ENCODE peak calls at places on chromosomes 4 and X, in seven cellular contexts. K is stomach, U is IMR-90, C is right lobe of liver, Q is heart left ventricle, T is body of pancreas, W is cardiac muscle cell. Z is an unnamed sample. For H3K27me3, the result is how much of the 10 kb centered on the place peaks cover.

GRCh38 chr4:10083331-10083769 is 33.2 kb downstream of the WDR1 start:
- DNase-seq in K (peak), U (no peak), C (no peak), Q (no peak), T (peak), W (no peak), Z (peak)

GRCh38 chrX:23369037-23369436 is 34.4 kb downstream of the PTCHD1 start:
- DNase-seq in K (no peak), U (no peak), C (no peak), Q (no peak), T (no peak), W (no peak), Z (no peak)

GRCh38 chr4:55670695-55671094 is 34.6 kb upstream of the NMU start:
- DNase-seq in K (no peak), U (no peak), C (no peak), Q (no peak), T (no peak), W (no peak), Z (no peak)

GRCh38 chrX:74535633-74536141 is 78.7 kb downstream of the RLIM start:
- DNase-seq in K (peak), U (peak), C (peak), Q (peak), T (peak), W (peak), Z (peak)

GRCh38 chr4:41361831-41362646 is 105.3 kb downstream of the UCHL1 start:
- DNase-seq in K (no peak), U (no peak), C (no peak), Q (no peak), T (no peak), W (no peak), Z (no peak)

GRCh38 chrX:2664497-2664896 is 26.6 kb upstream of the CD99 start:
- DNase-seq in K (no peak), U (peak), C (no peak), Q (peak), T (no peak), W (no peak), Z (no peak)

GRCh38 chr4:186807809-186808634 is 84.4 kb upstream of the FAT1 start:
- DNase-seq in K (no peak), U (no peak), C (no peak), Q (no peak), T (no peak), W (no peak), Z (no peak)

GRCh38 chrX:132559101-132559500 is 70.3 kb upstream of the MBNL3 start:
- DNase-seq in K (no peak), U (no peak), C (no peak), Q (no peak), T (no peak), W (no peak), Z (no peak)

GRCh38 chr4:155568641-155569040 is 98.0 kb upstream of the GUCY1A1 start:
- DNase-seq in K (no peak), U (no peak), C (no peak), Q (no peak), T (no peak), W (no peak), Z (no peak)

GRCh38 chrX:56233682-56234081 is 1.5 kb downstream of the KLF8 start:
- DNase-seq in K (no peak), U (no peak), C (peak), Q (peak), T (peak), W (peak), Z (no peak)

GRCh38 chr4:74624351-74625151 is 169.8 kb downstream of the BTC start:
- DNase-seq in K (no peak), U (peak), C (no peak), Q (no peak), T (no peak), W (no peak), Z (no peak)

GRCh38 chr4:118774989-118775388 is 60.9 kb downstream of the SEC24D start:
- DNase-seq in K (no peak), U (peak), C (no peak), Q (no peak), T (no peak), W (no peak), Z (no peak)

DNA sequence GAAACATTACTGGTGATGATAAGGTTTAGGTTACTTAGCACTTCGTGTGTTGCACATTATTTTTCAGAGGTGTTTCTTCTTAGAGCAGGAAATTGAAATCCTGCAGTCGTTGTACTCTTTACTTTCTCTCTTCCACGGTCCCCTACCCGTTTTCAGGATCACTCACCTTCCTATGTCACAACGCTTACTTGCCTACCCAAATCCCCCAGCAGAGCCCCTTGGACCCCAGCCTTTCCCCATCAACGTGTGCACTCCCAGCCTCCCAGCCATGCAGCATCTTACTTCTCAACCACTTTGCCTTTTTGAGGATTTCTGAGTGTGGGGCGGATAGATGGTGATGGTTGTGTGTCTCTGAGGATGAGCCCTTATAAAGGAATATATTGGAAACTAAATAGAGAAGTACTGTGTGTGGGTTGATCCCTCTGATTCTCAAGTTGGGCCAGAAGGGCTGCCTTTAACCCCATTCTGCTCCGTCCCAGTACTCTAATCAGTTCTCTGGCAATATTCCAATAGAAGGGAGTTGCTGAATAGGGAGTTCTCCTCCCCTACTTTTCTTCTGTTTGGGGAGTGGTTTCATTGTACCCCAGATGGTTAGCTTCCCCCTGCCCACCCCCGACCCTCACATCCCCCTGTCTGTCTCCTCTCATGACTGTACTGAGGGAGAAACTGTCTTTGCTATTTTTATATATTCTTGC is 1.6 kb downstream of the MID2 start:
- DNase-seq in K (no peak), U (no peak), C (no peak), Q (no peak), T (no peak), W (no peak), Z (no peak)
- H3K27me3 ChIP-seq in K (under half), U (under half), C (under half), Q (under half), T (under half), W (under half), Z (under half)

DNA sequence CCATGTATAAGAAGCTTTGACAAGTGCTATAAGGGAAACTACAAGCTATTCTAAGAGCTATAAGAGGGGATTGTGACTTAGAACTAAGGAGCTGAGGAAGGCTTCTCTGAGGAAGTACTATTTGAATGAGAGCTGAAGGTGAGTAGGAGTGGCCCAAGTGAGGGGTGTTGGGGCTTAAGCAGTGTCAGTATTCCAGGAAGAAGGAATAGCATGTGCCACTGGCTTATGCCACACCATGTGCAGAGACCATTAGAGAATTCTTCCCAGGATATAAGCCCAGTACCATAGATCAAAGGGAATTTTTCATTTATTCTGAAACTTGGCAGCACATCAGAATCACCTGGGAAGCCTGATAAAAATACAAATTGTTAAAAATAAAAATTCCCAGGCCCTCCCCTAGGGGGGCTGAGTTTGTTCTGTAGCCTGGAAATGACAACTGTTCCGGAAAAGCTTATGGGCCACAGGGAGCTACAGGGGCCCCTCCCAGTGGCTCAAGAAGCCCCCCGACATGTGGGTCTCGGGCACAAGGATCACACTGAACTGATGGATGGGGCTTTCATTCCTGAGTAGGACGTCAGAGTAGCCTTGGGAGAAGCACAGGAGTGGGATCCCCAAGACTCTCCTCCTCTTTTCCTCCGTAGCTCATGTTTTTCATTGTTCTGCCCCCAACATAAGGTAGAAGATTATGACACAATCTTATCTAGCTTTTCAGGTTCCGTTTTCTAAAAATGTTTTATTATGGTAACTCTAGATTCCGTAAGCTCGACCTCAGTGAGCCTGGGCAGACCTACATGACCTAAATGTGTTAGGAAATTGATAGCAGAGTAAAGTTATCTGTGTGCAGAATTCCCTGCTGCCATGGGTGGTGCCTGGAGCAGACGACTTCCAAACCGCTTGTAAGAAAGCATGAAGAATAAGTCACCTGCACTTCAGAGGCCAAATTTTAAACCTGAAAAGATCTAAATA is 119.3 kb downstream of the AFF1 start:
- DNase-seq in K (no peak), U (no peak), C (no peak), Q (no peak), T (no peak), W (no peak), Z (no peak)
- TF ChIP-seq CTCF in K (no peak), U (no peak), C (no peak), Q (peak), T (peak), W (no peak), Z (no peak)

DNA sequence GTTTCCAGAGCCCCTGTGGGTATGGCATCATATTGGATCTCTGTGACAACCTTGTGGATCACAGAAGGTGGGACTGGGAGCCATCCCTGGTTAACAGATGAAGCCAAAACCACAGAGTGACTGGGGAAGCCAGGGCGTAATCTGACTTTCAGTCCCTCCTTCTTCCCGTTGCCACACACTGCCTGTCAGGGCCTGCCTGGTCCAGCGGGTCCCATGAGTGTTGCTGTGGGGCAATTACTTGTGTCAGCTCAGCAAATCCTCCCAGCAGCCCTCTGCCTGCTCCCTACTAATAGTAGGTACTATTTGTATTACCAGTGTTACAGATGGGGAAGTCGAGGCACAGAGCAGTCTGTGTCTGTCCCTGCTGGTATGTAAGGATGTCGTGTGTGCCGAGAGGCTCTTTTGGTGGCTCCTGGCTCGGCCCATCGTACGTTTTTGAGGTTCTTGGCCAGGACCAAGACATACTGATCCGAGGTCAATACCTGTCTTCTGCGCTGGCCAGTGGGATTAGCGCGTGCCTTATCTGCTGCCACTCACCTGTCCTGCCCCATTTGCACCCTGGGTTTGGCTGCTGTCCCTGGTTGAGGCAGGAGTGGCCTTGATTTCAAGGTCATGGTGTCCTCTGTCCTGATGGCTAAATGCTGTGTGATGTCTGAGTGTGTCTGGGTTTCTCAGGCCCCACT is 5.7 kb downstream of the NSG1 start:
- DNase-seq in K (no peak), U (no peak), C (no peak), Q (no peak), T (no peak), W (no peak), Z (peak)
- H3K27me3 ChIP-seq in K (half or more), U (half or more), C (under half), Q (under half), T (under half), W (half or more), Z (under half)

DNA sequence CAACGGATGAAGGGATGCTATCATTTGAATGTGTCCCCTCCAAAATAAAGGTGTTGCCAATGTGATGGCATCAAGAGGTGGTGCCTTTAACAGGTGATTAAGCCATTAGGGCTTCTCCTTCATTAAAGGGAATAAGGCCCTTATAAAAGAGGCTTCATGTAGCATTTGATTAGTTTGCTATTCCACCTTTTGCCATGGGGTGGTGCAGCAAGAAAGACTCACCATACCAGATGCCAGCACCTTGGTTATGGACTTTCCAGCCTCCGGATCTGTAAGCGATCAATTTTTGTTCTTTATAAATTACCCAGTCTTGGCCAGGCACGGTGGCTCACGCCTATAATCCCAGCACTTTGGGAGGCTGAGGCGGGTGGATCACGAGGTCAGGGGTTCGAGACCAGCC is 7.9 kb upstream of the SLC25A43 start:
- DNase-seq in K (peak), U (peak), C (no peak), Q (no peak), T (peak), W (no peak), Z (no peak)
- TF ChIP-seq CTCF in K (no peak), U (peak), C (peak), Q (no peak), T (no peak), W (peak), Z (peak)

DNA sequence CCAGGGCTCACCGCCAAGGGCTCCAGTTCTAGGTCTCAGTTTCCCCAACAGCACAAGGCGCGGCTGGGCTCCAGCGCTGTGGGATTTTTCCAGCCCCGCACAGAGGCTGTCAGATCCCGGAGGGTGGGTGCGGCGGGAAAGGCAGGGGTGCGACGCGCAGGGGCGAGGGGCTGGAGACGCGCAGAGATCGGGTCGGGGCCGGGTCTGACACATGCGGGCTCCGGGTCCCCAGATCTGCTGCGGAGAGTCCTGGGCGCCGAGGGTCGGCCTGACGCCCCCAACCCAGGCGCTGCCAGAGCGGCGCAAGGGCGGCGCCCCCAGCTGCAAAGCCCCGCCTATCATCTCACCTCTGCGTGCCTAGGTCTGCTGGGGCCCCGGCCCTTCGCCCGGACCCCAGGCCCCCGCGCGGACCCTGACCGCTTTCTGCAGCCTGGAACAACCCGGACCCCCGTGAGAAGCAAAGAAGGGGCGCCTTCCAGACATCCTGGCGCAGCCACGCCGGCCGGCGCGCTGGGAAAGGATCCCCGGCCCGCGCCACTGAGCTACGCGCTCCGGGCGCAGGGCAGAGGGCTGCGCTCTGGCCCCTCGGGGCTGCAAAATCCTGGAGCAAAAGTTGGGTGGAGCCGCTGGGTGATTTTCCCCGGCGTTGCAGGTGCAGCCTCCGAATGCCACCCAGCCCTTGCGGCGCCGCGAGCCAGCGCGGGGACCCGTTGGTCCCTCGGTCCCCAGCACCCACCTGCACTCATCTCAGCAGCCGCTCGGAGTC is 486 bp downstream of the ABLIM2 start:
- DNase-seq in K (no peak), U (no peak), C (no peak), Q (no peak), T (peak), W (no peak), Z (no peak)
- H3K27me3 ChIP-seq in K (under half), U (half or more), C (under half), Q (under half), T (under half), W (half or more), Z (under half)

GRCh38 chr4:147108409-147108808 is 162.7 kb upstream of the TTC29 start:
- DNase-seq in K (no peak), U (peak), C (no peak), Q (no peak), T (no peak), W (no peak), Z (no peak)

GRCh38 chr4:147110473-147110872 is 164.8 kb upstream of the TTC29 start:
- DNase-seq in K (no peak), U (no peak), C (no peak), Q (no peak), T (no peak), W (no peak), Z (no peak)

GRCh38 chr4:147109800-147110199 is 164.1 kb upstream of the TTC29 start:
- DNase-seq in K (no peak), U (no peak), C (no peak), Q (no peak), T (no peak), W (no peak), Z (no peak)

DNA sequence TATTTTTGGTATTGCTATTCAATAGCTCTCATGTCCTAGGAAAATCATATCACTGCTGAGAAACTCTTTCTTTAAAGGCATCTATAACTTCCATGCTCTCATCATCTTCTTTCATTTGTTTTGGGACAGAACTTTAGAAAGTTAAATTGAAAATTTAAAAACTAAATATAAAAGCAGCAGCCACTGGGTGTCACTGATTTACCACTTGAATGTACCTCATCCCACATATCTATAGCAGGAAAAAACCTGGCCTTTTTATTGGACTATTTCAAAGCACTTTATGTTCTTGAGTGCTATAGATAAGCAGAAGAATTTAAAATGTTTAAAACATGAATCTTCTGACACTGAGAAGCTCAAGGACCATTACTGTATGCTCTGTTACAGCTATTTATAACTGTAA is 165.3 kb upstream of the TTC29 start:
- DNase-seq in K (no peak), U (peak), C (no peak), Q (no peak), T (no peak), W (no peak), Z (no peak)
- TF ChIP-seq CTCF in K (no peak), U (peak), C (no peak), Q (no peak), T (no peak), W (peak), Z (peak)

GRCh38 chr4:139896242-139896752 is 230.7 kb downstream of the MGST2 start:
- DNase-seq in K (no peak), U (no peak), C (no peak), Q (no peak), T (no peak), W (no peak), Z (no peak)
- H3K27me3 ChIP-seq in K (under half), U (under half), C (under half), Q (under half), T (under half), W (under half), Z (under half)

DNA sequence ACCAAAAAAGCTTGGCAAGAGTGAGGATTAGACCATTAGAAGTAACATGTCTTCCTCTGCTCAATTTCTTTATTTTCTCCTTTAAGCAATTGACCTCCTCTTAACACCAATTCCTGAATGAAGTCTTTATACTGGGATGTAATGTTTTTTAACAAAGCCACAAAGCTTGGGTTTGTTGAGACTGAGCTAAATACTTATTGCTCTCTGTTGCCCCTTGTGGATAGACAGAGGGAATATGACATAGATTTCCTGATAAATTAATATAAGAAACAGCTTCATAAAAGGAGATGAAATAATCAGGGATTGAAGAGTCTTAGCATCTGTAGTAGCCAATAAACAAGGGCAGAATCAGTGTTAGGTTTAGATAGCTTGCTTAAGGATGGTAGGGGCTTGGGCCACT is 57.6 kb downstream of the CCDC160 start:
- DNase-seq in K (no peak), U (peak), C (no peak), Q (no peak), T (no peak), W (peak), Z (no peak)
- TF ChIP-seq CTCF in K (no peak), U (peak), C (no peak), Q (no peak), T (peak), W (no peak), Z (peak)

DNA sequence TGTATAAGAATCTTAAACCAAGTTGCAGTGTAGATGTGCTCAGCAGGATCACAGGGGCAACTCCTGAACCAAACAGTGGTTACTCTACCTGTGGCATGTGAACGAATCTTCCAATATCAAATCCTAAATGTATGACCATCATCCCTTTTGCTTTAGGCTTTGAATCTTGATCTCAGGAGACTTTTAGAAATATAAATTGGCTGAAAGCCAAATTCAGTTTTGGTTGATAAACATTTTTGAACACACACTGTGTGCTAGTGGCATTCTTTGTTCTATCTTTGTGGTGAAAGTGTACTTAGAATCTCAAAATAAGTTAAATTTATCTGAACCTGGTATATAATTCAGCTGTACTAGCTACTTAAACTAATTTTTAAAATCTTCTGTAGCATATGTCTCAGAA is 4.6 kb upstream of the ARHGAP6 start:
- DNase-seq in K (no peak), U (no peak), C (no peak), Q (no peak), T (no peak), W (no peak), Z (no peak)
- H3K27me3 ChIP-seq in K (under half), U (under half), C (under half), Q (under half), T (under half), W (under half), Z (under half)